ENCODE peak calls at places on chromosomes 16 and 17, in seven cellular contexts. N is HFFc6, E is Ammon's horn, D is RWPE1, W is HS-27A, O is HCT116, T is substantia nigra. L is an unnamed sample.

GRCh38 chr17:76986318-76986717 is 118.1 kb downstream of the MGAT5B start:
- DNase-seq in N (no peak), E (no peak), D (no peak), W (no peak), O (no peak), T (no peak), L (no peak)

GRCh38 chr17:882827-883585 is 96.6 kb downstream of the NXN start:
- DNase-seq in N (no peak), E (no peak), D (peak; percentile 69), W (no peak), O (no peak), T (no peak), L (peak; percentile 78)

GRCh38 chr16:8962393-8963009 is 1.2 kb downstream of the USP7 start:
- DNase-seq in N (no peak), E (no peak), D (peak; percentile 43), W (no peak), O (no peak), T (no peak), L (peak; percentile 50)

GRCh38 chr17:16973760-16974540 is 2.0 kb upstream of the TNFRSF13B start:
- DNase-seq in N (no peak), E (no peak), D (no peak), W (no peak), O (no peak), T (no peak), L (no peak)

GRCh38 chr17:7056386-7056785 is 12.5 kb upstream of the SLC16A11 start:
- DNase-seq in N (peak; percentile 40), E (no peak), D (no peak), W (no peak), O (no peak), T (no peak), L (no peak)

GRCh38 chr16:67928561-67929364 is 2.9 kb downstream of the CTRL start:
- DNase-seq in N (peak; percentile 49), E (peak; percentile 90), D (peak; percentile 77), W (no peak), O (peak; percentile 24), T (peak; percentile 28), L (peak; percentile 76)

GRCh38 chr16:78770353-78771091 is 671.1 kb downstream of the WWOX start:
- DNase-seq in N (no peak), E (peak; percentile 71), D (peak; percentile 23), W (no peak), O (no peak), T (peak; percentile 32), L (peak; percentile 78)

GRCh38 chr17:40518401-40519088 is 17.1 kb upstream of the TNS4 start:
- DNase-seq in N (peak; percentile 30), E (no peak), D (peak; percentile 89), W (no peak), O (peak; percentile 71), T (no peak), L (no peak)

GRCh38 chr16:71359431-71359830 is 908 bp downstream of the CALB2 start:
- DNase-seq in N (no peak), E (no peak), D (no peak), W (no peak), O (no peak), T (no peak), L (no peak)

GRCh38 chr17:77948690-77949114 is 9.8 kb upstream of the TNRC6C start:
- DNase-seq in N (peak; percentile 49), E (peak; percentile 77), D (peak; percentile 35), W (no peak), O (peak; percentile 51), T (peak; percentile 30), L (no peak)

GRCh38 chr17:49964539-49965521 is 4.2 kb upstream of the DLX4 start:
- DNase-seq in N (no peak), E (no peak), D (no peak), W (no peak), O (no peak), T (no peak), L (no peak)

GRCh38 chr17:74297941-74298340 is 23.9 kb downstream of the DNAI2 start:
- DNase-seq in N (no peak), E (no peak), D (peak; percentile 61), W (no peak), O (no peak), T (no peak), L (no peak)

GRCh38 chr16:49431591-49432290 is 58.1 kb downstream of the C16orf78 start:
- DNase-seq in N (no peak), E (no peak), D (no peak), W (no peak), O (no peak), T (no peak), L (no peak)

GRCh38 chr17:60901222-60901621 is 223.6 kb downstream of the BCAS3 start:
- DNase-seq in N (peak; percentile 1), E (no peak), D (no peak), W (no peak), O (no peak), T (no peak), L (no peak)

GRCh38 chr16:66020061-66020460 is 346.4 kb upstream of the CDH5 start:
- DNase-seq in N (no peak), E (no peak), D (no peak), W (peak; percentile 35), O (no peak), T (no peak), L (no peak)

GRCh38 chr17:61294777-61295176 is 104.9 kb upstream of the TBX2 start:
- DNase-seq in N (peak; percentile 57), E (no peak), D (no peak), W (no peak), O (peak; percentile 10), T (no peak), L (no peak)

GRCh38 chr17:43732961-43733360 is 25.6 kb downstream of the SOST start:
- DNase-seq in N (peak; percentile 78), E (no peak), D (no peak), W (peak; percentile 75), O (no peak), T (no peak), L (no peak)

GRCh38 chr16:89096768-89097527 is 3.3 kb downstream of the ACSF3 start:
- DNase-seq in N (no peak), E (no peak), D (no peak), W (no peak), O (no peak), T (no peak), L (no peak)

GRCh38 chr17:82356845-82357355 is 2.1 kb upstream of the TEX19 start:
- DNase-seq in N (no peak), E (no peak), D (no peak), W (no peak), O (no peak), T (no peak), L (no peak)

GRCh38 chr17:66507103-66507923 is 204.9 kb downstream of the PRKCA start:
- DNase-seq in N (peak; percentile 64), E (no peak), D (peak; percentile 77), W (no peak), O (peak; percentile 33), T (no peak), L (no peak)

GRCh38 chr17:74773871-74774286 is 2.3 kb downstream of the NAT9 start:
- DNase-seq in N (peak; percentile 61), E (no peak), D (no peak), W (no peak), O (no peak), T (no peak), L (no peak)

GRCh38 chr17:8053600-8053999 is 14.7 kb downstream of the ALOX15B start:
- DNase-seq in N (no peak), E (no peak), D (no peak), W (no peak), O (no peak), T (no peak), L (no peak)

GRCh38 chr17:3802461-3803307 is 1.7 kb upstream of the ITGAE start:
- DNase-seq in N (peak; percentile 69), E (no peak), D (no peak), W (no peak), O (no peak), T (no peak), L (no peak)

GRCh38 chr16:47493358-47494337 is 32.5 kb downstream of the PHKB start:
- DNase-seq in N (no peak), E (no peak), D (no peak), W (no peak), O (no peak), T (no peak), L (no peak)

GRCh38 chr16:69350536-69351133 is 951 bp downstream of the TMED6 start:
- DNase-seq in N (no peak), E (no peak), D (no peak), W (no peak), O (no peak), T (no peak), L (peak; percentile 58)

GRCh38 chr16:56353054-56353921 is 72.1 kb downstream of the AMFR start:
- DNase-seq in N (no peak), E (no peak), D (no peak), W (no peak), O (no peak), T (no peak), L (peak; percentile 16)

GRCh38 chr17:18258356-18259038 is at the start of gene FLII:
- DNase-seq in N (no peak), E (peak; percentile 78), D (peak; percentile 56), W (peak; percentile 58), O (no peak), T (no peak), L (peak; percentile 61)

GRCh38 chr16:6335072-6335471 is 997.6 kb upstream of the RBFOX1 start:
- DNase-seq in N (no peak), E (no peak), D (no peak), W (no peak), O (no peak), T (no peak), L (no peak)

GRCh38 chr16:53968454-53968853 is 264.5 kb downstream of the FTO start:
- DNase-seq in N (peak; percentile 1), E (no peak), D (no peak), W (no peak), O (no peak), T (no peak), L (no peak)

GRCh38 chr16:1486551-1487390 is 2.0 kb downstream of the PTX4 start:
- DNase-seq in N (no peak), E (no peak), D (no peak), W (no peak), O (no peak), T (no peak), L (no peak)

GRCh38 chr17:48012151-48012520 is 25.5 kb downstream of the COPZ2 start:
- DNase-seq in N (no peak), E (peak; percentile 65), D (no peak), W (no peak), O (no peak), T (no peak), L (peak; percentile 62)

GRCh38 chr17:44543213-44543904 is 13.9 kb upstream of the FZD2 start:
- DNase-seq in N (peak; percentile 95), E (no peak), D (peak; percentile 91), W (peak; percentile 86), O (no peak), T (no peak), L (no peak)

GRCh38 chr16:87582966-87583325 is 19.4 kb upstream of the JPH3 start:
- DNase-seq in N (no peak), E (no peak), D (no peak), W (no peak), O (no peak), T (no peak), L (no peak)

GRCh38 chr17:29826045-29826692 is 103.9 kb downstream of the SSH2 start:
- DNase-seq in N (no peak), E (no peak), D (no peak), W (no peak), O (no peak), T (no peak), L (no peak)

GRCh38 chr17:144936-145670 is 7.7 kb downstream of the SCGB1C2 start:
- DNase-seq in N (peak; percentile 0), E (no peak), D (no peak), W (no peak), O (no peak), T (no peak), L (peak; percentile 17)

GRCh38 chr16:72921620-72922019 is 126.3 kb downstream of the ZFHX3 start:
- DNase-seq in N (no peak), E (peak; percentile 60), D (no peak), W (no peak), O (no peak), T (peak; percentile 11), L (no peak)

GRCh38 chr17:81558941-81559806 is 7.0 kb upstream of the FAAP100 start:
- DNase-seq in N (no peak), E (no peak), D (no peak), W (no peak), O (no peak), T (no peak), L (no peak)

L was measured in stomach.